ENCODE peak calls at places on chromosomes 11 and 22, in four cellular contexts. G is DMS153, U is AML-193, H is esophagus squamous epithelium. Q is an unnamed sample.

GRCh38 chr22:42410708-42411107 is 21.5 kb downstream of the NFAM1 start:
- DNase-seq in G (no peak), U (no peak), H (no peak), Q (no peak)

GRCh38 chr11:70493891-70494290 is 95.6 kb downstream of the CTTN start:
- DNase-seq in U (no peak), H (no peak), G (no peak), Q (no peak)

GRCh38 chr22:28021116-28021997 is 102.3 kb upstream of the PITPNB start:
- DNase-seq in U (no peak), H (no peak), G (no peak), Q (no peak)

GRCh38 chr22:47395481-47395880 is 633.0 kb downstream of the TBC1D22A start:
- DNase-seq in H (no peak), G (peak; percentile 79), U (no peak), Q (no peak)

GRCh38 chr11:32173435-32173834 is 82.6 kb downstream of the RCN1 start:
- DNase-seq in G (no peak), H (no peak), U (peak; percentile 2), Q (peak; percentile 57)

GRCh38 chr11:26143553-26144308 is 188.2 kb upstream of the ANO3 start:
- DNase-seq in H (no peak), U (no peak), G (no peak), Q (no peak)

GRCh38 chr11:2698386-2699184 is 1.2 kb downstream of the KCNQ1OT1 start:
- DNase-seq in G (no peak), U (no peak), H (no peak), Q (no peak)

GRCh38 chr11:45076761-45077160 is 69.7 kb upstream of the PRDM11 start:
- DNase-seq in G (no peak), H (no peak), U (no peak), Q (no peak)

GRCh38 chr22:45671051-45671782 is 417 bp upstream of the ATXN10 start:
- DNase-seq in G (no peak), U (no peak), H (no peak), Q (no peak)

GRCh38 chr22:49297871-49298721 is 529.6 kb downstream of the BRD1 start:
- DNase-seq in U (no peak), G (no peak), H (no peak), Q (no peak)

GRCh38 chr22:39220897-39221850 is 23.6 kb downstream of the PDGFB start:
- DNase-seq in G (no peak), H (no peak), U (no peak), Q (no peak)

GRCh38 chr11:59807047-59807446 is 3.5 kb downstream of the MRPL16 start:
- DNase-seq in U (no peak), G (no peak), H (no peak), Q (no peak)

GRCh38 chr11:11117730-11118129 is 235.3 kb downstream of the CSNK2A3 start:
- DNase-seq in H (no peak), G (peak; percentile 5), U (no peak), Q (no peak)

GRCh38 chr11:26623076-26623666 is 51.1 kb upstream of the MUC15 start:
- DNase-seq in G (no peak), H (no peak), U (no peak), Q (no peak)

GRCh38 chr11:2261436-2262230 is 8.8 kb downstream of the ASCL2 start:
- DNase-seq in H (no peak), G (no peak), U (no peak), Q (no peak)

GRCh38 chr11:32420937-32421532 is 14.3 kb downstream of the WT1 start:
- DNase-seq in G (no peak), U (peak; percentile 89), H (no peak), Q (peak; percentile 95)

GRCh38 chr11:45285931-45286632 is at the start of gene SYT13:
- DNase-seq in U (no peak), G (peak; percentile 46), H (no peak), Q (no peak)

GRCh38 chr11:2529636-2530035 is 84.8 kb downstream of the KCNQ1 start:
- DNase-seq in G (no peak), H (no peak), U (no peak), Q (no peak)

GRCh38 chr22:36374603-36375024 is 13.2 kb downstream of the MYH9 start:
- DNase-seq in G (no peak), H (no peak), U (no peak), Q (peak; percentile 60)

GRCh38 chr11:127590319-127590718 is 589.7 kb upstream of the KIRREL3 start:
- DNase-seq in G (no peak), U (no peak), H (no peak), Q (no peak)

GRCh38 chr22:46340676-46341075 is 5.2 kb downstream of the TRMU start:
- DNase-seq in G (no peak), U (no peak), H (no peak), Q (no peak)

GRCh38 chr11:2434008-2434407 is 10.3 kb downstream of the TRPM5 start:
- DNase-seq in G (no peak), H (no peak), U (no peak), Q (no peak)

GRCh38 chr11:1534171-1534570 is 37.9 kb downstream of the DUSP8 start:
- DNase-seq in U (no peak), G (no peak), H (no peak), Q (no peak)

GRCh38 chr11:3037041-3037944 is 19.9 kb downstream of the CARS1 start:
- DNase-seq in H (no peak), U (peak; percentile 35), G (no peak), Q (peak; percentile 69)

GRCh38 chr11:8310743-8311298 is 47.1 kb upstream of the LMO1 start:
- DNase-seq in H (no peak), G (no peak), U (no peak), Q (no peak)